ENCODE peak calls at places on chromosome 16, in four cellular contexts. K is MM.1S, U is neural progenitor cell, S is hepatocyte. D is an unnamed sample.
A peak's percentile ranks its signal among the peaks of the same experiment; 100 is the strongest.

GRCh38 chr16:20621406-20621805 is 45.2 kb upstream of the ACSM2B start:
- DNase-seq in K (no peak), S (no peak), U (no peak), D (no peak)

GRCh38 chr16:89352091-89352681 is 134.7 kb downstream of the ZNF778 start:
- DNase-seq in U (no peak), K (no peak), S (no peak), D (no peak)

GRCh38 chr16:57786632-57787518 is 15.4 kb downstream of the KIFC3 start:
- DNase-seq in K (no peak), U (no peak), S (no peak), D (no peak)

GRCh38 chr16:90048737-90049330 is 28.3 kb downstream of the PRDM7 start:
- DNase-seq in U (no peak), K (no peak), S (no peak), D (no peak)

GRCh38 chr16:70661918-70662641 is 15.7 kb downstream of the IL34 start:
- DNase-seq in U (no peak), S (no peak), K (no peak), D (peak; percentile 56)

GRCh38 chr16:63473710-63474109 is 1437.5 kb upstream of the CDH8 start:
- DNase-seq in K (no peak), U (no peak), S (no peak), D (peak; percentile 8)

GRCh38 chr16:57653936-57654335 is 14.2 kb upstream of the ADGRG3 start:
- DNase-seq in U (no peak), K (no peak), S (no peak), D (no peak)

GRCh38 chr16:11705311-11705710 is 37.1 kb downstream of the SNN start:
- DNase-seq in U (no peak), S (no peak), K (no peak), D (no peak)

GRCh38 chr16:89355036-89355435 is 135.3 kb downstream of the ANKRD11 start:
- DNase-seq in U (no peak), K (no peak), S (no peak), D (no peak)

GRCh38 chr16:66551362-66551761 is 1.0 kb upstream of the CKLF start:
- DNase-seq in S (peak; percentile 37), U (peak; percentile 37), K (peak; percentile 74), D (no peak)

GRCh38 chr16:69320731-69321073 is 9.6 kb downstream of the VPS4A start:
- DNase-seq in S (no peak), K (no peak), U (no peak), D (no peak)
- H3K4me2 ChIP-seq in S (no peak overlapping the region), K (no peak overlapping the region), U (no peak overlapping the region), D (no peak overlapping the region)

GRCh38 chr16:31298958-31299357 is 39.2 kb downstream of the ITGAM start:
- DNase-seq in U (no peak), K (no peak), S (no peak), D (no peak)
- TF ChIP-seq CTCF in U (peak; percentile 16), K (peak; percentile 15), S (peak; percentile 36), D (no peak)

GRCh38 chr16:22366889-22367288 is 7.5 kb downstream of the CDR2 start:
- DNase-seq in K (no peak), S (no peak), U (no peak), D (no peak)
- TF ChIP-seq EZH2 in K (no peak), S (no peak), U (no peak), D (no peak)

GRCh38 chr16:821751-822150 is 21.2 kb upstream of the GNG13 start:
- DNase-seq in K (no peak), U (no peak), S (no peak), D (no peak)

GRCh38 chr16:822174-822908 is 21.8 kb upstream of the GNG13 start:
- DNase-seq in K (no peak), S (no peak), U (no peak), D (no peak)

GRCh38 chr16:818592-818991 is 18.1 kb upstream of the GNG13 start:
- DNase-seq in U (no peak), S (no peak), K (no peak), D (no peak)

GRCh38 chr16:819336-819735 is 18.8 kb upstream of the GNG13 start:
- DNase-seq in S (no peak), U (no peak), K (no peak), D (no peak)

GRCh38 chr16:820730-821129 is 20.2 kb upstream of the GNG13 start:
- DNase-seq in S (no peak), K (no peak), U (peak; percentile 89), D (no peak)
- H3K4me2 ChIP-seq in S (no peak overlapping the region), K (no peak overlapping the region), U (peak overlapping the region; percentile 52), D (no peak overlapping the region)

DNA sequence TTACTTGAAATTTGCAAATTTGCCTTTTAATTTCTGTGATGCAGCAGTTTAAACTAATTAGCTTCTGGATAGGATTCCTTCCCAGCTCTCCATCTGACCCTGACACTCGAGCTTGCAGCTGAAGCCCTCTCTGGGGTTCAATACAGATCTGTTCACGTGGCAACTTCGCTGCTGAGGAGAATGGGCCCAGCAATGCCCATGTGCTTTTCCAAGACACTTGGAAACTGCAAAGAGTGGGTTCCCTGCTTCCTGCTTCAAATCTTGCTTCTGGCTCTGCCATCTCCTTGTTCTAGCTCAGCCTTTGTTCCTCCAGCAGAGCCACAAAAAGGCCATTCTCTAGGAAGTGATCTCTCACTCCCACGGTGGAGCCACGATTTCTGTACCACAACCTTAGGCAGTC is 50.0 kb upstream of the IRX6 start:
- DNase-seq in U (no peak), K (no peak), S (no peak), D (no peak)
- TF ChIP-seq CTCF in U (no peak), K (no peak), S (no peak), D (no peak)

GRCh38 chr16:61323456-61323855 is 712.8 kb downstream of the CDH8 start:
- DNase-seq in K (no peak), U (no peak), S (no peak), D (peak; percentile 0)
- TF ChIP-seq EZH2 in K (no peak), U (no peak), S (no peak), D (no peak)

GRCh38 chr16:85752511-85753420 is 1.9 kb upstream of the C16orf74 start:
- DNase-seq in S (peak; percentile 77), U (peak; percentile 78), K (no peak), D (peak; percentile 34)
- H3K4me2 ChIP-seq in S (no peak overlapping the region), U (no peak overlapping the region), K (no peak overlapping the region), D (no peak overlapping the region)

DNA sequence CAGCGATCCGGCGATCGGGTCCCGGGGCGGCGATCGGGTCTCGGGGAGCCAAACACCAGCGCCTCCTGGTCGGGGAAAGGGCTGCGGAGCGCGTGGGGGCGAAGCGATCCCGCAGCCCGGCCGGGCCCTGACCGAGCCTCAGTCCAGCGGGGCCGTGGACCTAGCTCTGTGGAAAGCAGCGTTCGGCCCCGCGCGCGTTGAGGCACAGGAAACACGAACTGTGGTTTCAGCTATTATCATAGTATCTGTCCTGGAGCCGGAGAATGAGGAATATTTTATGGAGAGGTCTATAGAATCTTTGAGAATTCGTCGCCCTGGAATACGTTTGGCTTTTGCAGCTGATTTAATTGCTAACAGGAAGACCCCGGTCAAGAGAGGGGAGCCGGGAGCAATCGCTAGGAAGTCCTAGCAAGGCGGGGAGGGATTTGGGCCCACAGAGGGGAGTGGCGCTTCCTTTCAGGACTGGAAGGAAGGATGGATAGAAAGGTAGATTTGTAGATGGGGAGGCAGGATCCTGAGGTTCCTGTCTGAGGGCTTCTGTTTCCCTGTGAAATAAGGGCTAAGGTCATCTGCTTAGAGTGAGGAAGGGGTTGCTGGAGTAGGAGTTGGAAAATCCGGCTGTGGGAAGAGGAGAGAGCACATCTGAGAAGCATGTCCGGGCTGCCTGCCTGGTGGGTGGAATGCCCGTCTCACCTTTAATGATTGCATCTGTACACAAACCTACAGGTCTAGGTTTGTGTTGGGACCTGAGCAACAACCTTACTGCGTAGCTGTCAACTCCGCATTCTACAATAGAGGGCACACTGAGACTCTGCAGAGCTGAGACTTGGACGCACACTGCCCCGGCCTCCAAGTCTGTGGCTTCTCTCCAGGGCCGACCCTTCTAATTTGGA is 770 bp downstream of the CCNF start:
- DNase-seq in S (peak; percentile 61), U (peak; percentile 52), K (peak; percentile 71), D (peak; percentile 36)
- TF ChIP-seq CTCF in S (peak; percentile 39), U (peak; percentile 1), K (peak; percentile 43), D (no peak)